ENCODE peak calls at places on chromosomes 6 and 20, in four cellular contexts. R is GM23338, O is MM.1S, U is GM13977. V is an unnamed sample.
A peak's percentile ranks its signal among the peaks of the same experiment; 100 is the strongest.

GRCh38 chr6:45327956-45328522 is at the start of gene RUNX2:
- DNase-seq in R (peak; percentile 28), O (no peak), U (no peak), V (peak; percentile 91)

GRCh38 chr6:43246301-43247114 is 3.2 kb downstream of the TTBK1 start:
- DNase-seq in R (peak; percentile 97), O (peak; percentile 65), U (peak; percentile 63), V (no peak)

GRCh38 chr6:83429857-83430605 is 820 bp downstream of the ME1 start:
- DNase-seq in R (peak; percentile 35), O (peak; percentile 31), U (no peak), V (peak; percentile 44)

GRCh38 chr6:53250761-53251672 is 97.7 kb downstream of the ELOVL5 start:
- DNase-seq in R (no peak), O (no peak), U (no peak), V (peak; percentile 63)

GRCh38 chr6:42093582-42094329 is 43.4 kb downstream of the TAF8 start:
- DNase-seq in R (peak; percentile 77), O (no peak), U (no peak), V (no peak)

GRCh38 chr20:17664025-17664638 is 17.9 kb downstream of the RRBP1 start:
- DNase-seq in R (no peak), O (no peak), U (no peak), V (no peak)

GRCh38 chr6:19554356-19555225 is 282.6 kb upstream of the ID4 start:
- DNase-seq in R (no peak), O (no peak), U (no peak), V (peak; percentile 21)

GRCh38 chr6:7615611-7616383 is 25.8 kb downstream of the SNRNP48 start:
- DNase-seq in R (peak; percentile 80), O (peak; percentile 52), U (peak; percentile 45), V (peak; percentile 80)

GRCh38 chr20:44896583-44896982 is 11.1 kb downstream of the YWHAB start:
- DNase-seq in R (no peak), O (no peak), U (no peak), V (peak; percentile 64)

GRCh38 chr6:111776236-111777189 is 96.7 kb downstream of the FYN start:
- DNase-seq in R (no peak), O (no peak), U (peak; percentile 16), V (no peak)

GRCh38 chr6:24495516-24495847 is 713 bp downstream of the ALDH5A1 start:
- DNase-seq in R (peak; percentile 83), O (peak; percentile 78), U (peak; percentile 82), V (peak; percentile 55)

GRCh38 chr20:11569163-11569562 is 348.5 kb upstream of the BTBD3 start:
- DNase-seq in R (peak; percentile 80), O (no peak), U (no peak), V (no peak)

GRCh38 chr6:7561153-7561964 is 19.9 kb downstream of the DSP start:
- DNase-seq in R (no peak), O (no peak), U (no peak), V (peak; percentile 56)

GRCh38 chr6:112899541-112899940 is 552.4 kb downstream of the RFPL4B start:
- DNase-seq in R (no peak), O (no peak), U (no peak), V (no peak)

GRCh38 chr6:16154904-16155303 is 26.0 kb downstream of the MYLIP start:
- DNase-seq in R (no peak), O (no peak), U (no peak), V (peak; percentile 87)

GRCh38 chr6:84547341-84547794 is 217.0 kb downstream of the TBX18 start:
- DNase-seq in R (no peak), O (peak; percentile 30), U (no peak), V (peak; percentile 36)

GRCh38 chr20:63086421-63087235 is 79.9 kb upstream of the BHLHE23 start:
- DNase-seq in R (no peak), O (no peak), U (no peak), V (no peak)

GRCh38 chr6:20211037-20211940 is 980 bp downstream of the MBOAT1 start:
- DNase-seq in R (peak; percentile 78), O (peak; percentile 70), U (peak; percentile 30), V (no peak)

GRCh38 chr6:47207261-47207660 is 102.4 kb downstream of the TNFRSF21 start:
- DNase-seq in R (no peak), O (no peak), U (no peak), V (no peak)

GRCh38 chr6:108621117-108621516 is 60.4 kb downstream of the FOXO3 start:
- DNase-seq in R (no peak), O (no peak), U (no peak), V (peak; percentile 92)

GRCh38 chr6:142827356-142827755 is 117.6 kb downstream of the HIVEP2 start:
- DNase-seq in R (no peak), O (no peak), U (no peak), V (no peak)

GRCh38 chr6:34059136-34059731 is 86.7 kb downstream of the GRM4 start:
- DNase-seq in R (no peak), O (no peak), U (no peak), V (peak; percentile 56)

GRCh38 chr20:5078399-5078958 is 41.3 kb downstream of the PCNA start:
- DNase-seq in R (no peak), O (peak; percentile 97), U (peak; percentile 84), V (peak; percentile 40)

GRCh38 chr20:15836634-15837033 is 736.6 kb downstream of the KIF16B start:
- DNase-seq in R (no peak), O (no peak), U (no peak), V (no peak)

GRCh38 chr6:40719671-40720374 is 132.7 kb upstream of the LRFN2 start:
- DNase-seq in R (peak; percentile 41), O (no peak), U (no peak), V (peak; percentile 12)

GRCh38 chr20:63027425-63028389 is 20.9 kb upstream of the BHLHE23 start:
- DNase-seq in R (peak; percentile 83), O (no peak), U (peak; percentile 76), V (no peak)

GRCh38 chr6:127954082-127954481 is 53.2 kb upstream of the THEMIS start:
- DNase-seq in R (no peak), O (no peak), U (no peak), V (no peak)

GRCh38 chr20:47998736-47999135 is 213.5 kb upstream of the SULF2 start:
- DNase-seq in R (peak; percentile 33), O (no peak), U (no peak), V (no peak)

GRCh38 chr6:170369439-170369838 is 62.9 kb downstream of the FAM120B start:
- DNase-seq in R (no peak), O (no peak), U (no peak), V (no peak)

GRCh38 chr20:19047040-19047950 is 165.1 kb upstream of the SLC24A3 start:
- DNase-seq in R (no peak), O (no peak), U (no peak), V (no peak)

GRCh38 chr6:14178083-14178445 is 60.5 kb downstream of the CD83 start:
- DNase-seq in R (peak; percentile 24), O (no peak), U (no peak), V (no peak)

GRCh38 chr20:34045294-34045693 is 51.6 kb downstream of the RALY start:
- DNase-seq in R (no peak), O (no peak), U (no peak), V (peak; percentile 81)

GRCh38 chr6:4612636-4613171 is 163.5 kb upstream of the CDYL start:
- DNase-seq in R (no peak), O (no peak), U (no peak), V (peak; percentile 92)

GRCh38 chr20:60632420-60633262 is 619.4 kb upstream of the CDH4 start:
- DNase-seq in R (no peak), O (peak; percentile 11), U (no peak), V (no peak)

GRCh38 chr6:43178951-43179830 is 2.8 kb upstream of the CUL9 start:
- DNase-seq in R (no peak), O (no peak), U (no peak), V (no peak)

GRCh38 chr6:38973178-38974057 is 75.2 kb upstream of the GLP1R start:
- DNase-seq in R (peak; percentile 77), O (peak; percentile 67), U (peak; percentile 50), V (peak; percentile 76)

GRCh38 chr6:37845930-37846329 is 26.4 kb downstream of the ZFAND3 start:
- DNase-seq in R (no peak), O (no peak), U (no peak), V (peak; percentile 29)

GRCh38 chr6:25829375-25829774 is 2.5 kb downstream of the SLC17A1 start:
- DNase-seq in R (no peak), O (no peak), U (peak; percentile 12), V (no peak)

DNA sequence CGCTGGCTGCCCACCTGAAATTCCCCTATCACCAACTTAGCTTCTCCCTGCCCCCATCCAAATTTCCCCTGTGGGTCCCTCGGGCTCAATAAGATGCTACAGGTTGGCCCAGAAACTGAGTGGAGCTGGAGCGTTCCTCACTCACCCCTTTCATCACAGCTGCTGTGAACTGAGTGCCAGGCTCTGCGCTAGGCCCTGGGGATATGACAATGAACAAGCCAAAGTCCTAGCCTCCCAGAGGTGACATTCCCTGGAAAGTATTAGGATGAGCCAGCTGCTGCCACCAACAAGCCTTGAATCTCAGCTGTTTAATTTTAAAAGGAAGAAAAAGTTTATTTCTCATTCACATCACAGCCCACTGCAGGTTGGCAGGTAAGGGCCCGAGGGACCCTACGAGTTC is 86.6 kb upstream of the EYA2 start:
- DNase-seq in R (no peak), O (no peak), U (no peak), V (no peak)
- TF ChIP-seq CTCF in R (no peak), O (no peak), U (no peak), V (no peak)

DNA sequence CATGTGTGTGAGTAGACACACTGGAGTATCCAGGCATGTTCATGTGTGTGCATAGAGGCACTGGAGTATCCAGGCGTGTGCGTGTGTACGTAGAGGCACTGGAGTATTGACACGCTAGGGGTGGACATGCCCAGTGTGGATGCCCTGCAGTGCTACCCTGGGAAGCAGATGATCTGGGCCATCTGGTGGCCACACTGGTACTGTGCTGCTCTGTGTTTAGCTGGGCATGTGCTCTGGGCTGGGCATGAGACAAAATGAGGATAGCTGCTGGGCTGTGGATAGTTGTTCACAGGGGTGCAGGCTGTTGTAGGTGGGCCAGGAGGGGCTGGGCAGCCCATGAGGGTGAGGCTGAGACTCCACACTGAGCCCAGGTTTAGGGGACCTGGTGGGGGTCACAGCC is 24.0 kb upstream of the NPBWR2 start:
- DNase-seq in R (no peak), O (no peak), U (no peak), V (peak; percentile 11)
- TF ChIP-seq CTCF in R (no peak), O (peak; percentile 8), U (peak; percentile 20), V (peak; percentile 23)

GRCh38 chr20:41508335-41508734 is 109.8 kb downstream of the CHD6 start:
- DNase-seq in R (no peak), O (no peak), U (no peak), V (no peak)
- TF ChIP-seq CTCF in R (no peak), O (no peak), U (no peak), V (no peak)

DNA sequence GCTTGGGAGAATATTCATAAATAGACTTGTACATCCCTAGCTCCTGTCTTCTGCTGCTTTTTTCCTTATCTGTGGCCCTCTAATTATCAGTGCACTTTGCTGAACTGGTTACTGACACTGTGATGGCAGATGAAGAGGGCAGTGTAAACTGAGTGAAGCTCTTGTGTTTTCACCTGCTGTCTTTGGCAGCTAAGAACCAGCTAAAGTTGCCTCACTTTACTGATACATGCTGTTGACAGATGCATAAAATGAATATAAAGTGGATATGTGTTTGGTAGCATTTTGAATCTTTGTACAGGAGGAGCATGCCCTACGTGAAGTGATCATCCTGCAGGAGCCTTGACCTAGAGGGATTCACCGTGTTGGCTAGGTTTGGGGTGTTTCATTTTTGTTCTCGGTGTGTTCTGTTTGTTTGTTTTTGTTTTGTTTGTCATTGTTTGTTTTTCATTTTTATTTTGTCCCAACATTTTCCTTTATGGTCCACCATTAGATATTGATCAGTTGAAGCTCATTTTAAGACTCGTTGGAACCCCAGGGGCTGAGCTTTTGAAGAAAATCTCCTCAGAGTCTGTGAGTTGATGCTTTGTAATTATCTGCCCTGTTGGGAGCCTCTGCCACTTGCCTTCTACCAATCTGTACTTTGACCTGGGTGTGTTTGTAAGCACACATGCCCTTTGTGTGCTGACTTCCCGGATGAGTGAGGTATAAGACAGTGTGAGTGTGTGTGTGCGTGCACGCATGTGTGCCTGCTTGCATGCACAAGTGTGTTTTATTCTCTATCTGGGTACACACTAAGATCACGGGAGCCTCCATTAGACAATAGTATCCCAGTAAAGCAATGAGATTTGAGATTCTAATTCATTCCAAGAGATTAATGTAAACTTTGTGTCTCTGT is 34.6 kb upstream of the MAPK13 start:
- DNase-seq in R (no peak), O (no peak), U (no peak), V (no peak)
- TF ChIP-seq CTCF in R (no peak), O (no peak), U (peak; percentile 5), V (no peak)

V was measured in cardiac fibroblast.